ENCODE peak calls at places on chromosome 16, in nine cellular contexts. M is spleen; Y is A549; O is activated CD8-positive, alpha-beta T cell treated with anti-CD3 and anti-CD28 coated beads for 36 hours; K is epithelial cell of esophagus; G is fibroblast of pulmonary artery; T is AG04450; S is HFFc6; H is psoas muscle. W is an unnamed sample.

GRCh38 chr16:69706975-69707340 is 19.4 kb downstream of the NQO1 start:
- DNase-seq in H (no peak), G (no peak), O (no peak), Y (no peak), K (no peak), S (no peak), T (no peak), M (no peak), W (no peak)

GRCh38 chr16:65102326-65102725 is 19.5 kb downstream of the CDH11 start:
- DNase-seq in M (no peak), K (no peak), H (no peak), T (no peak), S (no peak), Y (no peak), O (no peak), G (no peak), W (no peak)

GRCh38 chr16:69890114-69890890 is 60.8 kb upstream of the CLEC18A start:
- DNase-seq in H (peak), T (no peak), Y (no peak), K (peak), S (no peak), G (peak), M (no peak), O (no peak), W (no peak)

GRCh38 chr16:88619859-88620655 is 18.3 kb upstream of the IL17C start:
- DNase-seq in M (no peak), S (no peak), O (peak), T (peak), H (no peak), G (no peak), Y (no peak), K (no peak), W (peak)

GRCh38 chr16:27723711-27724490 is 174.0 kb downstream of the KATNIP start:
- DNase-seq in T (no peak), S (no peak), G (no peak), K (peak), M (no peak), Y (no peak), O (no peak), H (no peak), W (no peak)

GRCh38 chr16:4489030-4489429 is 12.8 kb downstream of the HMOX2 start:
- DNase-seq in G (peak), T (peak), K (peak), O (no peak), M (no peak), H (no peak), Y (no peak), S (peak), W (no peak)

GRCh38 chr16:75320435-75320834 is 69.0 kb upstream of the BCAR1 start:
- DNase-seq in G (no peak), T (no peak), K (no peak), M (no peak), O (no peak), H (no peak), S (peak), Y (no peak), W (no peak)

GRCh38 chr16:73058221-73058615 is 10.3 kb upstream of the ZFHX3 start:
- DNase-seq in O (no peak), Y (no peak), T (no peak), H (peak), S (no peak), M (peak), G (peak), K (peak), W (peak)

GRCh38 chr16:4283939-4284338 is 11.1 kb upstream of the TFAP4 start:
- DNase-seq in S (peak), O (no peak), T (no peak), G (no peak), M (no peak), H (no peak), K (peak), Y (no peak), W (no peak)

GRCh38 chr16:73364413-73364812 is 316.5 kb upstream of the ZFHX3 start:
- DNase-seq in H (no peak), O (no peak), G (no peak), T (no peak), K (no peak), Y (no peak), S (no peak), M (no peak), W (no peak)

GRCh38 chr16:30956601-30957455 is 726 bp upstream of the SETD1A start:
- DNase-seq in O (peak), K (peak), S (peak), M (peak), G (peak), T (no peak), Y (peak), H (peak), W (peak)

GRCh38 chr16:3882531-3882930 is 2.0 kb upstream of the CREBBP start:
- DNase-seq in K (no peak), O (no peak), Y (no peak), T (no peak), M (no peak), H (no peak), G (no peak), S (no peak), W (no peak)

GRCh38 chr16:21101631-21102420 is 48.8 kb downstream of the DNAH3 start:
- DNase-seq in K (peak), T (no peak), O (peak), S (peak), G (peak), Y (peak), H (no peak), M (no peak), W (no peak)

GRCh38 chr16:19330801-19331484 is 45.4 kb downstream of the CLEC19A start:
- DNase-seq in G (no peak), K (peak), S (peak), H (no peak), O (no peak), M (no peak), Y (peak), T (no peak), W (no peak)

GRCh38 chr16:87328846-87329245 is 11.7 kb upstream of the C16orf95 start:
- DNase-seq in S (no peak), G (no peak), T (no peak), K (peak), H (peak), O (no peak), Y (no peak), M (peak), W (no peak)

GRCh38 chr16:89281829-89282228 is 64.3 kb downstream of the ZNF778 start:
- DNase-seq in H (no peak), Y (no peak), O (no peak), G (no peak), M (no peak), T (no peak), K (no peak), S (no peak), W (no peak)

GRCh38 chr16:17070882-17071592 is 399.7 kb downstream of the XYLT1 start:
- DNase-seq in M (peak), H (no peak), T (no peak), S (no peak), Y (peak), G (no peak), K (no peak), O (peak), W (peak)

GRCh38 chr16:1363501-1364041 is 11.8 kb downstream of the GNPTG start:
- DNase-seq in T (no peak), M (peak), Y (peak), K (peak), H (peak), O (peak), G (peak), S (peak), W (peak)

GRCh38 chr16:76614255-76614654 is 337.1 kb downstream of the CNTNAP4 start:
- DNase-seq in Y (no peak), G (no peak), M (no peak), S (no peak), O (no peak), H (no peak), K (no peak), T (no peak), W (no peak)

GRCh38 chr16:84999857-85000480 is 11.4 kb downstream of the ZDHHC7 start:
- DNase-seq in H (no peak), T (no peak), G (no peak), O (no peak), Y (no peak), M (no peak), K (peak), S (no peak), W (no peak)
- TF ChIP-seq CTCF in H (no peak), T (no peak), G (no peak), O (no peak), Y (no peak), M (no peak), K (no peak), S (no peak), W (no peak)

GRCh38 chr16:57859331-57859730 is 57.0 kb upstream of the KIFC3 start:
- DNase-seq in T (no peak), M (peak), G (peak), S (peak), O (peak), H (no peak), K (peak), Y (peak), W (no peak)
- TF ChIP-seq CTCF in T (peak), M (peak), G (peak), S (peak), O (no peak), H (no peak), K (peak), Y (peak), W (no peak)

GRCh38 chr16:79210629-79211028 is 389.9 kb downstream of the MAF start:
- DNase-seq in O (peak), S (no peak), Y (no peak), H (no peak), M (no peak), T (no peak), G (no peak), K (no peak), W (no peak)

GRCh38 chr16:79215289-79215688 is 385.2 kb downstream of the MAF start:
- DNase-seq in O (no peak), T (no peak), Y (no peak), G (no peak), S (no peak), K (no peak), M (no peak), H (no peak), W (no peak)

GRCh38 chr16:79211581-79211980 is 389.0 kb downstream of the MAF start:
- DNase-seq in O (no peak), S (no peak), M (no peak), Y (no peak), G (no peak), H (peak), K (no peak), T (no peak), W (no peak)

GRCh38 chr16:79212114-79212791 is 388.3 kb downstream of the MAF start:
- DNase-seq in H (no peak), Y (no peak), M (no peak), O (no peak), S (no peak), G (no peak), T (no peak), K (no peak), W (no peak)

GRCh38 chr16:79213214-79213613 is 387.3 kb downstream of the MAF start:
- DNase-seq in Y (no peak), O (no peak), S (no peak), T (no peak), K (no peak), M (no peak), H (no peak), G (no peak), W (no peak)
- TF ChIP-seq CTCF in Y (no peak), O (no peak), S (no peak), T (no peak), K (no peak), M (no peak), H (no peak), G (no peak), W (peak)

DNA sequence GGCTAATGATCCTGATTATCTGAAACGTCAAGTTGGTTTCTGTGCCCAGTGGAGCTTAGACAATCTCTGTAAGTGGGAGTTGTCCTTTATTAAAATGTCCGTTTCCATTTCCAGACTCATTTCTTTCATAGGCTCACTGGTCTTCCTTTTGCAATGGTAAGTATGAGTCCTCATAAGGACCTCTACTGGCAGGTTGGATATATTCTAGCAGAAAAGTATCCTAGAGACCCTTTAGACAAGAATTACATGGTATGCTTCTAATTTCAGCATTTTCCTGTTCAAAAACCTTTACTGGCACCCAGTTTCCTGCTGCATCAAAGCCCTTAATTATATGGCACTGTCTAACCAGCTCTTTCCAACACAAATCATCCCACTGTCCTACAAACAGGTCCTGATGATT is 28.1 kb upstream of the ARL2BP start:
- DNase-seq in H (no peak), S (no peak), K (no peak), Y (no peak), M (no peak), T (no peak), G (no peak), O (no peak), W (no peak)
- TF ChIP-seq CTCF in H (no peak), S (no peak), K (no peak), Y (no peak), M (no peak), T (no peak), G (no peak), O (no peak), W (no peak)

DNA sequence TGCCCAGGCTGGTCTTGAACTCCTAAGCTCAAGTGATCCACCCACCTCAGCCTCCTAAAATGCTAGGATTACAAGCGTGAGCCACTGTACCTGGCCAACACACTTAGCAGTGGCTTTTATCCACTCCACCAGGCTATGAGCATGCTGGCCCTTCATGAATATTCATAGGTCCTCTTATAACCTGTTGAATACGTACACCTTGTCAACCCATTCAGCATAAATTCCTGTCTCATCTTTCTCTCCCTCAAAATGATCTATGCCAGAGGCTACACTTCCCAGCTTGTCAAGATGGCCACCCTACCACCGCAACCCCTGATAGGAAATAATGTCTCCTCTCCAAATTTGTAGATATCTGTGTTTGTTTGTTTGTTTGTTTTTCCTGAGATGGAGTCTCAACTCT is 11.0 kb upstream of the ZG16 start:
- DNase-seq in H (no peak), K (no peak), T (no peak), G (no peak), M (no peak), S (no peak), Y (no peak), O (no peak), W (no peak)
- TF ChIP-seq CTCF in H (no peak), K (no peak), T (no peak), G (no peak), M (no peak), S (no peak), Y (no peak), O (no peak), W (no peak)

GRCh38 chr16:81720973-81721907 is 57.9 kb upstream of the PLCG2 start:
- DNase-seq in T (no peak), K (no peak), M (no peak), G (peak), S (peak), O (no peak), H (no peak), Y (no peak), W (no peak)
- TF ChIP-seq CTCF in T (no peak), K (no peak), M (no peak), G (no peak), S (peak), O (no peak), H (no peak), Y (no peak), W (no peak)

GRCh38 chr16:13896543-13897182 is 23.3 kb upstream of the ERCC4 start:
- DNase-seq in K (no peak), T (no peak), H (no peak), M (no peak), O (peak), G (peak), S (no peak), Y (peak), W (no peak)
- TF ChIP-seq CTCF in K (peak), T (peak), H (no peak), M (no peak), O (no peak), G (peak), S (peak), Y (peak), W (no peak)

GRCh38 chr16:67457611-67458010 is 23.3 kb downstream of the ATP6V0D1 start:
- DNase-seq in H (no peak), T (no peak), M (no peak), O (no peak), G (no peak), Y (no peak), K (no peak), S (no peak), W (no peak)

GRCh38 chr16:67454104-67454503 is 23.2 kb downstream of the HSD11B2 start:
- DNase-seq in M (no peak), S (no peak), G (no peak), Y (no peak), O (no peak), K (no peak), T (no peak), H (no peak), W (no peak)

GRCh38 chr16:67454852-67455251 is 23.9 kb downstream of the HSD11B2 start:
- DNase-seq in K (no peak), H (peak), S (no peak), O (no peak), G (no peak), M (no peak), Y (no peak), T (no peak), W (no peak)

GRCh38 chr16:67458121-67458641 is 22.8 kb downstream of the ATP6V0D1 start:
- DNase-seq in G (peak), S (no peak), K (no peak), H (peak), Y (no peak), T (no peak), M (no peak), O (no peak), W (no peak)

DNA sequence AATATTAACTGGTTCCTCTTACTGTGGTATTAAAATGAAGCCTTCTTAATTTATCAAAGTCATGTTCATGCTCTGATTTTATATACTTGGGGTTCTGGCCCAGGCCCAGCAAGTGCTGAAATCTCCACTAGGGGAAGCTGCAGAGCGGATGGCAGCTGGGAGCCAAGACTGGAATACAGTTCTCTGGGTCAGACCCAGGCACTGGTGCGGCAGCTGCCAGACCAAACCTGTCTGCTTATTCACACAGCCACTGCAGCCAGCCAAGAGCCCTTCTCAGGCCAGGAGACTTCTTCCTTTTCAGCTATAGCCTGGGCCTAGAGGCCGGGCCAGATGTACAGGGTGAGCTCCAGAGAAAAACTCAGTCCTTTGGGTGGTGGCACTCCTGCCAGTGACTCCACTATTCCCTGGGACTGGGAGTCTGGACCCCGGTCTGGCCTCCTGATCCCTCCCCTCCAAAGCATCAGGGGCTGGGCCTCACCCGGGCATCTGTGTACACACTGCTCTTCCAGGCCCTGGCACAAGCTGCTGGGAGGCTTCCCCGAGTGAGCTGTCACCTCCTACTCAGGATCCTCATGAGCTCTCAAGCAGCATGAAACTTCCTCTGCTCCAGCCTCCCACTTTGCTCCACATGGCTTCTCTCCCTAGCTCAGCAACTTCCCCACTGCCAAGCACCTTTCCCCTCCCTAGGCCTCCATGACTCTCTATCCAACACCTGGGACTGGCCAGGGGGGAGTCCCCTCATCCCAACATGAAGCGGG is 24.4 kb downstream of the ATP6V0D1 start:
- DNase-seq in Y (peak), T (no peak), S (peak), G (peak), K (peak), O (no peak), H (peak), M (no peak), W (no peak)
- TF ChIP-seq CTCF in Y (no peak), T (peak), S (peak), G (peak), K (peak), O (peak), H (peak), M (peak), W (no peak)

GRCh38 chr16:85752511-85753420 is 1.9 kb upstream of the C16orf74 start:
- DNase-seq in H (no peak), O (no peak), T (no peak), K (peak), Y (no peak), G (peak), S (no peak), M (no peak), W (no peak)
- TF ChIP-seq CTCF in H (no peak), O (no peak), T (peak), K (peak), Y (no peak), G (peak), S (no peak), M (no peak), W (no peak)

DNA sequence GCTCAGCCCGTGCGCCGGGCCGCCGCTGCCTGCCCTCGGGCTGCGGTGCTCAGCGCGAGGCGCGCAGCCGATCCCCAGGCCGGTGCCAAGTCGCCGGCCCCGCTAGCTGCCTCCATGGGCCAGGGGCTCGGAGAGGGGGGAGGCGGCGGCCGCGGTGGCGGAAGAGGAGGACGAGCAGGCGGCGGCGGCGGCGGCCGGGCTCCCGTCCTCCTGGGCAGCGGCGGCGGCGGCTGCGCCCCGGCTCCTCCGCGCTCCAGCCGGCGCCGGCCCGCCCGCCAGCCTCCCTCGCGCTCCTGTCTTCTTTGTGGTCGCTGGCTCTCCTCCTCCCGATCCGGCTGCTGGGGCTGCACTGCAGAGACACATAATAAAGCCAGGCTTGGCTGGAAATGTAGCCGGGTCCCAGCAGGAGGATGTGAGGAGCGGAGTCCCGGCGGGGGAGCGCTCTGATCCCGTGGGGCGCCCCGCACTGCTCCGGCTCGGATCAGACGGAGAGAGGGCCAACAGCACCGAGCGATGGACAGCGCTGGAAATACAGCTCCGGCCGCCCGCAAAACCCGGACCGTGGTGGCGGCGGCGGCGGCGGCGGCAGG is 924 bp upstream of the ZNF423 start:
- DNase-seq in G (peak), T (peak), K (peak), O (peak), Y (peak), H (peak), S (peak), M (peak), W (no peak)
- TF ChIP-seq CTCF in G (peak), T (peak), K (no peak), O (no peak), Y (no peak), H (peak), S (no peak), M (no peak), W (no peak)